ENCODE peak calls at places on chromosome 13, in six cellular contexts. C is GM06990, B is H1, Y is dorsolateral prefrontal cortex, V is left ventricle myocardium inferior, K is A549. G is an unnamed sample.

GRCh38 chr13:113245858-113246791 is 36.7 kb downstream of the CUL4A start:
- DNase-seq in C (no peak), B (no peak), Y (no peak), V (no peak), K (no peak), G (peak; percentile 19)

GRCh38 chr13:19834704-19835103 is 28.7 kb downstream of the ZMYM5 start:
- DNase-seq in C (no peak), B (no peak), Y (no peak), V (no peak), K (no peak), G (no peak)

GRCh38 chr13:37791699-37792098 is 77.9 kb downstream of the TRPC4 start:
- DNase-seq in C (no peak), B (no peak), Y (no peak), V (no peak), K (no peak), G (no peak)

GRCh38 chr13:30587231-30587630 is 30.5 kb upstream of the USPL1 start:
- DNase-seq in C (no peak), B (no peak), Y (no peak), V (no peak), K (no peak), G (peak; percentile 66)

GRCh38 chr13:27005556-27005955 is 166.1 kb downstream of the USP12 start:
- DNase-seq in C (no peak), B (no peak), Y (peak; percentile 62), V (no peak), K (no peak), G (no peak)

GRCh38 chr13:40619479-40619814 is 47.0 kb downstream of the FOXO1 start:
- DNase-seq in C (no peak), B (no peak), Y (no peak), V (no peak), K (no peak), G (no peak)

GRCh38 chr13:32036762-32037161 is 5.2 kb downstream of the FRY start:
- DNase-seq in C (no peak), B (no peak), Y (no peak), V (no peak), K (no peak), G (no peak)

GRCh38 chr13:113997845-113998751 is 24.2 kb upstream of the C13orf46 start:
- DNase-seq in C (no peak), B (no peak), Y (no peak), V (peak; percentile 64), K (no peak), G (peak; percentile 23)

GRCh38 chr13:56352356-56352755 is 788.4 kb upstream of the PRR20A start:
- DNase-seq in C (no peak), B (no peak), Y (no peak), V (no peak), K (no peak), G (peak; percentile 70)

GRCh38 chr13:67437246-67437645 is 207.1 kb upstream of the PCDH9 start:
- DNase-seq in C (no peak), B (no peak), Y (no peak), V (no peak), K (no peak), G (no peak)

GRCh38 chr13:67439365-67439764 is 209.2 kb upstream of the PCDH9 start:
- DNase-seq in C (no peak), B (no peak), Y (no peak), V (no peak), K (no peak), G (no peak)

GRCh38 chr13:67440240-67440639 is 210.1 kb upstream of the PCDH9 start:
- DNase-seq in C (no peak), B (no peak), Y (no peak), V (no peak), K (no peak), G (no peak)

GRCh38 chr13:67443901-67444300 is 213.8 kb upstream of the PCDH9 start:
- DNase-seq in C (no peak), B (no peak), Y (no peak), V (no peak), K (no peak), G (no peak)

DNA sequence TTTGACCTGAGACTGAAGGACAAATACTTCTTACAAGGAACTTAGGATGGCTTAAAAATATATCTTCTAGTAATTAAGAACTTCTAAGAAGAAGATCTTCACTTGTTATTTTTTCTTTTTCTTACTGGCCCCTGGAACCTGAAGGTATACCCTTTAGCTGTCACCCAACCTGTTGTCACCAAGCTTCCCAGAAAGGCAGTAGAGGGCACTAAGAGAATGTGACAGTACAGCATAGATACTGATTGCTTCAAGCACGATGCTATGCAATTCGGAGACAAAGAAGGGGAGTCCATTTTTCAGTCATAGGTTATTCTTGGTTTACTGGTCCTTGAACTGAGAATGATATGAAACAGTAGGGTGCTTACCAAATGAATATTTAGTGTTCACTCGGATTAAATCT is 208.3 kb upstream of the PCDH9 start:
- DNase-seq in C (no peak), B (no peak), Y (no peak), V (no peak), K (no peak), G (peak; percentile 2)
- TF ChIP-seq CTCF in C (no peak), B (peak; percentile 34), Y (no peak), V (peak; percentile 37), K (no peak), G (peak; percentile 9)

DNA sequence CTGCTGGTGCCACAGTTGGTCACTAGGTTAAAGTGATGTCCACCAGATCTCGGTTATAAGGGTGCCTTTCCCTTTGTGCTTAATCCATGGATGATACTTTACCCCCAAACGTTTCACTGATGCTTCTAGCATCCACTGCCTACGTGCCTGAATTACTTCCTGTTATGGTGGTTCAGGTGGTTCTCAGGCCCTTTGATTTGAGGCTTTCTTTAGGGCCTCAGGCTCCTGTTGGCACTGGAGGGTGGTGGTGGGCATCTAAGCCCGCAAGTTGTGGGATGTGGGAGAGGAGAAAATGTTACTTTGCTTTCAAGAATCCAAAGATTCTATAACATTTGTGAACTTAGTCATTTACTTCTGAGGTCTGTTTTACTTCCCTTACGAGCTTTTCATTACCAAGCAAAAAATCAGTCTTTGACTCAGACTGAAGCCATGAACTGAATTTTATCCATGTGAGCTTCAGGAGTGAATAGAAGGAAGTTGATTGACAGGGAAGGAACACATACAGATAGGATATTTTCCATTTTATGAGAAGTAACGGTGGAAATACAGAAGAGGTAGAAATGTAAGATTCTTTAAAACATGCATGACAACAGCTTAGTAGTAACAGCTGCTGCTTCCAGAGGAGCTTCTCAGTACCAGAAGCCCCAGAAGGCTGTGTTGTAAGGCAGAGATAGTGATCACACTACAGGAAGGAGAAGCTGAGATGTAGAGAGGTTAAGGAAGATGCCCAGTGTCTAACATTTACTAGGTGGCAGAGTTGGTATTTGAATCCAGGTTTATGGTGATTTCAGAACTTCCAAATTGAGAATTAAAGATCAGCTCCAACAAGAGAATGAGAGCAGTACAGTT is 65.0 kb downstream of the ARHGEF7 start:
- DNase-seq in C (no peak), B (no peak), Y (no peak), V (no peak), K (no peak), G (no peak)
- H3K4me3 ChIP-seq in C (no peak overlapping the region), B (no peak overlapping the region), Y (no peak overlapping the region), V (no peak overlapping the region), K (no peak overlapping the region), G (no peak overlapping the region)

GRCh38 chr13:46553886-46554855 is 1.2 kb downstream of the LRCH1 start:
- DNase-seq in C (peak; percentile 86), B (peak; percentile 54), Y (peak; percentile 57), V (peak; percentile 69), K (peak; percentile 49), G (peak; percentile 89)
- TF ChIP-seq CTCF in C (no peak), B (no peak), Y (no peak), V (peak; percentile 44), K (no peak), G (peak; percentile 37)

GRCh38 chr13:44312898-44313551 is 60.6 kb upstream of the SERP2 start:
- DNase-seq in C (no peak), B (no peak), Y (no peak), V (no peak), K (peak; percentile 14), G (peak; percentile 97)

GRCh38 chr13:44311011-44311481 is 62.6 kb upstream of the SERP2 start:
- DNase-seq in C (no peak), B (no peak), Y (no peak), V (no peak), K (no peak), G (peak; percentile 97)

GRCh38 chr13:44309771-44310767 is 63.6 kb upstream of the SERP2 start:
- DNase-seq in C (no peak), B (no peak), Y (no peak), V (peak; percentile 53), K (no peak), G (peak; percentile 56)

GRCh38 chr13:44312131-44312530 is 61.5 kb upstream of the SERP2 start:
- DNase-seq in C (no peak), B (no peak), Y (no peak), V (no peak), K (no peak), G (no peak)

DNA sequence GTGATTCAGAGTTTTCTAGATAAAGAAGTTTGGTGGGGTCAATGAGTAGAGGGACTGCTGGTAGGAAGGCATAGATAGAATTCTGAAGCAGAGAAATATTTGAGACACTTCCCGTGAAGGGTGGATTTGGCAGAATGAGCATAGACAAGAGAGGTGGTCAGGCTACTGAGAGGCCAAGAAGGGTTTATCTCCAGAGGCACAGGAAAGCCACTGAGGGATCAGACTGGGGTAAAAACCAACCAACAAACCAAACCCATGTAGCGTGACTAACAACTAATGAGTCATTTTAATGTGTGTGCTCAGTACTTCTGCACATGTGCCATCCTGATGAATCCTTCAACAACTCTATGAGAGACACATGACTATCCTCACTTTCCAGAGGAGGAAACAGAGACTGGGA is 60.0 kb upstream of the SERP2 start:
- DNase-seq in C (no peak), B (no peak), Y (no peak), V (no peak), K (peak; percentile 49), G (peak; percentile 95)
- H3K4me3 ChIP-seq in C (no peak overlapping the region), B (no peak overlapping the region), Y (no peak overlapping the region), V (no peak overlapping the region), K (no peak overlapping the region), G (no peak overlapping the region)

DNA sequence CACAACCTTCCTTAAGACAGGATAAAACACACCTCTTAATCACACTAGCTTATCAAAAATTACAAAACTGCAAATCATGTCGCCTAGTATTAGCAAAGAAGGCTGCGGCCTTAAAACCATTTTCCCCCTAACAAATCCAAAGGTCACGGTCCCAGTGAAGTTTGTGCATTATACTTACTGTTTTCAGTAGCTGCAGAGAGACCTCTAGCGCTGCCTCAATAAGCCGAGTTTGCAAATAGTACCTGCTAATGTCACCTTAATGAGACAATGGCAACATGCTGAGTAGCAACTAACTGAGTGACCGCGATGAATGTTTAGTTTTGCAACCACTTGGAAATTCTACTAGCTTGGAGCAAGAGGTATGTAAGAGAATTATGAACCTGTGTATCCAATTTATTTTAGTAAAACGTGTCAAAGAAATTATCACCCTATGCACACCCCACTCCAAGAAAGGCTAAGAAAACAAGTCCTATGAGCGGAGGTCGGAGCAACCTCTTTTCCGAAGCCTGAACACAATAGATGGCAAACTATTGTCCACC is 1.2 kb downstream of the KPNA3 start:
- DNase-seq in C (no peak), B (no peak), Y (no peak), V (no peak), K (no peak), G (peak; percentile 38)
- TF ChIP-seq CTCF in C (peak; percentile 37), B (no peak), Y (no peak), V (no peak), K (peak; percentile 29), G (peak; percentile 13)

G was measured in epithelial cell of esophagus.